ENCODE peak calls at places on chromosome 18, in ten cellular contexts. One of them, this sample, is unnamed. For H3K4me1, the result is how much of the 10 kb centered on the place peaks cover.

GRCh38 chr18:11852048-11852341 is 782 bp downstream of the CHMP1B start:
- DNase-seq in A673: no peak
- DNase-seq in ovary: no peak
- DNase-seq in lung: no peak
- DNase-seq in fibroblast of lung: no peak
- DNase-seq in CD8-positive, alpha-beta T cell: no peak
- DNase-seq in K562: no peak
- DNase-seq in GM23248: peak
- DNase-seq in GM23338: no peak
- DNase-seq in breast epithelium: no peak
- DNase-seq in this sample: no peak

GRCh38 chr18:73244411-73244810 is 376.6 kb upstream of the NETO1 start:
- DNase-seq in GM23338: no peak
- DNase-seq in K562: no peak
- DNase-seq in breast epithelium: no peak
- DNase-seq in ovary: no peak
- DNase-seq in lung: no peak
- DNase-seq in CD8-positive, alpha-beta T cell: no peak
- DNase-seq in GM23248: no peak
- DNase-seq in fibroblast of lung: peak
- DNase-seq in A673: no peak
- DNase-seq in this sample: no peak

GRCh38 chr18:21243041-21243431 is 1.0 kb downstream of the GREB1L start:
- DNase-seq in lung: no peak
- DNase-seq in breast epithelium: no peak
- DNase-seq in CD8-positive, alpha-beta T cell: no peak
- DNase-seq in GM23338: peak
- DNase-seq in fibroblast of lung: peak
- DNase-seq in ovary: peak
- DNase-seq in GM23248: peak
- DNase-seq in K562: no peak
- DNase-seq in A673: no peak
- DNase-seq in this sample: no peak

GRCh38 chr18:40413160-40413559 is 1541.9 kb upstream of the PIK3C3 start:
- DNase-seq in K562: no peak
- DNase-seq in GM23248: peak
- DNase-seq in GM23338: peak
- DNase-seq in lung: no peak
- DNase-seq in A673: peak
- DNase-seq in ovary: no peak
- DNase-seq in CD8-positive, alpha-beta T cell: no peak
- DNase-seq in breast epithelium: no peak
- DNase-seq in fibroblast of lung: no peak
- DNase-seq in this sample: no peak

GRCh38 chr18:26549486-26550435 is 1.4 kb upstream of the KCTD1 start:
- DNase-seq in CD8-positive, alpha-beta T cell: no peak
- DNase-seq in fibroblast of lung: peak
- DNase-seq in ovary: peak
- DNase-seq in lung: peak
- DNase-seq in K562: no peak
- DNase-seq in GM23338: peak
- DNase-seq in A673: peak
- DNase-seq in breast epithelium: peak
- DNase-seq in GM23248: peak
- DNase-seq in this sample: peak

GRCh38 chr18:28777756-28778155 is 600.8 kb upstream of the CDH2 start:
- DNase-seq in ovary: no peak
- DNase-seq in lung: no peak
- DNase-seq in breast epithelium: no peak
- DNase-seq in CD8-positive, alpha-beta T cell: no peak
- DNase-seq in A673: peak
- DNase-seq in GM23248: no peak
- DNase-seq in GM23338: no peak
- DNase-seq in K562: no peak
- DNase-seq in fibroblast of lung: no peak
- DNase-seq in this sample: no peak

GRCh38 chr18:74582642-74583041 is 15.0 kb upstream of the ZNF407 start:
- DNase-seq in lung: no peak
- DNase-seq in GM23338: no peak
- DNase-seq in A673: no peak
- DNase-seq in fibroblast of lung: no peak
- DNase-seq in GM23248: no peak
- DNase-seq in breast epithelium: no peak
- DNase-seq in K562: no peak
- DNase-seq in ovary: no peak
- DNase-seq in CD8-positive, alpha-beta T cell: no peak
- DNase-seq in this sample: no peak

GRCh38 chr18:9437049-9437448 is 38.3 kb upstream of the RALBP1 start:
- DNase-seq in K562: no peak
- DNase-seq in breast epithelium: no peak
- DNase-seq in lung: no peak
- DNase-seq in GM23248: peak
- DNase-seq in A673: peak
- DNase-seq in CD8-positive, alpha-beta T cell: no peak
- DNase-seq in ovary: no peak
- DNase-seq in GM23338: no peak
- DNase-seq in fibroblast of lung: peak
- DNase-seq in this sample: no peak

GRCh38 chr18:44943201-44943881 is 262.7 kb downstream of the SETBP1 start:
- DNase-seq in breast epithelium: no peak
- DNase-seq in GM23338: peak
- DNase-seq in lung: no peak
- DNase-seq in A673: peak
- DNase-seq in K562: no peak
- DNase-seq in fibroblast of lung: peak
- DNase-seq in CD8-positive, alpha-beta T cell: no peak
- DNase-seq in GM23248: peak
- DNase-seq in ovary: no peak
- DNase-seq in this sample: no peak

GRCh38 chr18:22560283-22560627 is 142.5 kb upstream of the CTAGE1 start:
- DNase-seq in GM23248: no peak
- DNase-seq in fibroblast of lung: no peak
- DNase-seq in CD8-positive, alpha-beta T cell: no peak
- DNase-seq in GM23338: no peak
- DNase-seq in ovary: no peak
- DNase-seq in breast epithelium: no peak
- DNase-seq in lung: no peak
- DNase-seq in A673: no peak
- DNase-seq in K562: no peak
- DNase-seq in this sample: no peak
- H3K4me3 ChIP-seq in GM23248: peak
- H3K4me3 ChIP-seq in fibroblast of lung: no peak
- H3K4me3 ChIP-seq in CD8-positive, alpha-beta T cell: peak
- H3K4me3 ChIP-seq in GM23338: peak
- H3K4me3 ChIP-seq in ovary: peak
- H3K4me3 ChIP-seq in breast epithelium: peak
- H3K4me3 ChIP-seq in lung: no peak
- H3K4me3 ChIP-seq in A673: peak
- H3K4me3 ChIP-seq in K562: peak
- H3K4me3 ChIP-seq in this sample: no peak

GRCh38 chr18:63322246-63322645 is 2.7 kb upstream of the BCL2 start:
- DNase-seq in ovary: no peak
- DNase-seq in fibroblast of lung: no peak
- DNase-seq in A673: no peak
- DNase-seq in breast epithelium: no peak
- DNase-seq in CD8-positive, alpha-beta T cell: no peak
- DNase-seq in GM23338: no peak
- DNase-seq in K562: no peak
- DNase-seq in GM23248: no peak
- DNase-seq in lung: no peak
- DNase-seq in this sample: no peak

GRCh38 chr18:63320041-63320689 is 596 bp upstream of the BCL2 start:
- DNase-seq in breast epithelium: peak
- DNase-seq in fibroblast of lung: peak
- DNase-seq in GM23248: peak
- DNase-seq in CD8-positive, alpha-beta T cell: peak
- DNase-seq in K562: peak
- DNase-seq in GM23338: peak
- DNase-seq in lung: peak
- DNase-seq in A673: peak
- DNase-seq in ovary: peak
- DNase-seq in this sample: peak

GRCh38 chr18:63319383-63320040 is at the start of gene BCL2:
- DNase-seq in GM23248: peak
- DNase-seq in ovary: no peak
- DNase-seq in GM23338: peak
- DNase-seq in breast epithelium: no peak
- DNase-seq in A673: peak
- DNase-seq in fibroblast of lung: peak
- DNase-seq in K562: no peak
- DNase-seq in lung: peak
- DNase-seq in CD8-positive, alpha-beta T cell: peak
- DNase-seq in this sample: no peak

GRCh38 chr18:63320690-63321265 is 1.2 kb upstream of the BCL2 start:
- DNase-seq in lung: peak
- DNase-seq in A673: peak
- DNase-seq in breast epithelium: peak
- DNase-seq in fibroblast of lung: peak
- DNase-seq in ovary: peak
- DNase-seq in GM23248: no peak
- DNase-seq in GM23338: peak
- DNase-seq in K562: peak
- DNase-seq in CD8-positive, alpha-beta T cell: peak
- DNase-seq in this sample: peak

DNA sequence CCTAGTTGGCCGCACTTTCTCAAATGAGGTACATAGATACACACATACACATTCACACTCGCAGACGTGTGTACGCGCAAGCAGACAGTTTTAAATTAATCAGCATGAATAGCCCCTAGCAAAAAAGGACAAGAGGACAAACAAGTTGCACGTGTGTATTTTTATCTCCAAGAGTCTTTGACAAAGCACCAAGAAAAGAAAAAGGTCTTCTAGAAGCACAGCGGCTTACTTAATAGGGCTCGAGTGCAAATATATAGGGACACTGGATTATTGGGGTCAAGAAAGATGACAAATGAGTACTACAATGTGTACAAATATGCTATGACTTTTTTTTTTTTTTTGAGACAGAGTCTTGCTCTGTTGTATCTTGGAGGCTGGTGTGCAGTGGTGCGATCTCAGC is 1.7 kb upstream of the BCL2 start:
- DNase-seq in CD8-positive, alpha-beta T cell: no peak
- DNase-seq in breast epithelium: no peak
- DNase-seq in fibroblast of lung: no peak
- DNase-seq in A673: no peak
- DNase-seq in GM23248: no peak
- DNase-seq in K562: no peak
- DNase-seq in GM23338: no peak
- DNase-seq in ovary: no peak
- DNase-seq in lung: no peak
- DNase-seq in this sample: no peak
- H3K4me1 ChIP-seq in CD8-positive, alpha-beta T cell: under half
- H3K4me1 ChIP-seq in breast epithelium: under half
- H3K4me1 ChIP-seq in fibroblast of lung: under half
- H3K4me1 ChIP-seq in A673: under half
- H3K4me1 ChIP-seq in GM23248: under half
- H3K4me1 ChIP-seq in K562: under half
- H3K4me1 ChIP-seq in GM23338: under half
- H3K4me1 ChIP-seq in ovary: under half
- H3K4me1 ChIP-seq in lung: under half
- H3K4me1 ChIP-seq in this sample: under half

DNA sequence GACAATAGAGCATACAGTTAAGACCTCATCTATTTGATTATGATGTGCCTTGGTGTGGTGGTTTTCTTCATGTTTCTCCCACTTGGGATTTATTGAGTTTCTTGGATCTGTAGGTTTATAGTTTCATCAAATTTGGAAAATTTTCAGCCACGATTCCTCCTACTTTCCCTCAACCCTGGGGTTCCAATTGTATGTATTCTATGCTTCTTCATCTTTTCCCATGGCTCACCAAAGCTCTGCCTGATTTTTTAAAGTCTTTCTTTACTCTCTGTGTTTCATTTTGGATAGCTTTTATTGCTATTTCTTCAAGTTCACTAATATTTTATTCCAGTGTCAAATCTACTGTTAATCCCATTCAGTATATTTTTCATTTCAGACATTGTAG is 132.7 kb downstream of the CTIF start:
- DNase-seq in A673: no peak
- DNase-seq in ovary: no peak
- DNase-seq in breast epithelium: no peak
- DNase-seq in GM23338: no peak
- DNase-seq in fibroblast of lung: no peak
- DNase-seq in lung: no peak
- DNase-seq in CD8-positive, alpha-beta T cell: no peak
- DNase-seq in K562: no peak
- DNase-seq in GM23248: no peak
- DNase-seq in this sample: no peak
- H3K4me3 ChIP-seq in A673: no peak
- H3K4me3 ChIP-seq in ovary: no peak
- H3K4me3 ChIP-seq in breast epithelium: no peak
- H3K4me3 ChIP-seq in GM23338: no peak
- H3K4me3 ChIP-seq in fibroblast of lung: no peak
- H3K4me3 ChIP-seq in lung: no peak
- H3K4me3 ChIP-seq in CD8-positive, alpha-beta T cell: no peak
- H3K4me3 ChIP-seq in K562: no peak
- H3K4me3 ChIP-seq in GM23248: no peak
- H3K4me3 ChIP-seq in this sample: no peak

DNA sequence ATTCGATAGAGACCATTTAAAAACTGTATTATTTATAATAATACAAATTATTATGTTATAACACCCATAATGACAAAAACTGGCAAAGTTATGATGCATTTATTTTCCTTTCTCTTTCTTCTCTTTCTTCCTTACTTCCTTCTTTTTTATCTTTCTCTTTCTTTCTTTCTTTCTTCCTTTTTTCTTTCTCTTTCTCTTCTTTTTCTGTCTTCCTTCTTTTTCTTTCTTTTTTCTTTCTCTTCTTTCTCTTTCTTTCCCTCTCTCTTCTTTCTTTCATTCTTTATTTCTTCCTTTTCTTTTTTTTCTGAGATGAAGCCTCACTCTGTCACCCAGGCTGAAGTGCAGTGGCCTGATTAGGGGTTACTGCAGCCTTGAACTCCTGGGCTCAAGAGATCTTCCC is 27.5 kb upstream of the ZNF516 start:
- DNase-seq in fibroblast of lung: no peak
- DNase-seq in ovary: no peak
- DNase-seq in GM23338: no peak
- DNase-seq in lung: no peak
- DNase-seq in GM23248: no peak
- DNase-seq in CD8-positive, alpha-beta T cell: no peak
- DNase-seq in A673: no peak
- DNase-seq in K562: no peak
- DNase-seq in breast epithelium: no peak
- DNase-seq in this sample: no peak
- H3K4me1 ChIP-seq in fibroblast of lung: under half
- H3K4me1 ChIP-seq in ovary: under half
- H3K4me1 ChIP-seq in GM23338: under half
- H3K4me1 ChIP-seq in lung: under half
- H3K4me1 ChIP-seq in GM23248: under half
- H3K4me1 ChIP-seq in CD8-positive, alpha-beta T cell: under half
- H3K4me1 ChIP-seq in A673: under half
- H3K4me1 ChIP-seq in K562: under half
- H3K4me1 ChIP-seq in breast epithelium: under half
- H3K4me1 ChIP-seq in this sample: under half

DNA sequence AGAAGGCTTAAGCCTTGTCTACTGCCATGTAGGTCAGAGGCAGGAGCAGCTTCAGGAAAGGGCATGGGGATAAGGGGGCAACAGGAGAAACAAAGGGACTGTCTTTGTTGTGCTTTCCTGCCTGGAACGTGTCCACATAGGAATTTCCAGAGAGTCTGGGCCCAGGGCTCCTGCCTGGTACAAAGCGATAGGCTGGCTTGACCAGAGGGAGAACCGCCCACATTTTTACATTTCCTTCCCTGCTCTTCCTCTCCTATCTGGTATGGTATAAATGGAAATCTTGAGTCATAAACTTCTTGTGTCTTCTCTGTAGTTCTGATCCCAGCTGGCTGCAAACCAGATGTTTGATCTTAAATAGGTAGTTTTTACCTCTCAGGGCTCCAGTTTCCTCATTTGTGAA is 414.8 kb downstream of the HRH4 start:
- DNase-seq in K562: no peak
- DNase-seq in fibroblast of lung: no peak
- DNase-seq in A673: no peak
- DNase-seq in breast epithelium: no peak
- DNase-seq in GM23338: no peak
- DNase-seq in lung: no peak
- DNase-seq in CD8-positive, alpha-beta T cell: no peak
- DNase-seq in GM23248: peak
- DNase-seq in ovary: no peak
- DNase-seq in this sample: no peak
- H3K4me3 ChIP-seq in K562: no peak
- H3K4me3 ChIP-seq in fibroblast of lung: no peak
- H3K4me3 ChIP-seq in A673: no peak
- H3K4me3 ChIP-seq in breast epithelium: no peak
- H3K4me3 ChIP-seq in GM23338: no peak
- H3K4me3 ChIP-seq in lung: no peak
- H3K4me3 ChIP-seq in CD8-positive, alpha-beta T cell: no peak
- H3K4me3 ChIP-seq in GM23248: no peak
- H3K4me3 ChIP-seq in ovary: no peak
- H3K4me3 ChIP-seq in this sample: no peak